ENCODE peak calls at places on chromosomes 16 and 17, in eight cellular contexts. Z is hepatocyte, A is AG04450, W is Panc1, B is PC-3, C is tibial artery, G is HCT116, Y is breast epithelium. D is an unnamed sample.

GRCh38 chr17:45790296-45790922 is 6.3 kb downstream of the CRHR1 start:
- DNase-seq in Z (no peak), A (no peak), W (no peak), B (peak; percentile 27), C (no peak), G (no peak), Y (peak; percentile 24), D (no peak)

GRCh38 chr17:50035421-50035879 is 20.5 kb upstream of the ITGA3 start:
- DNase-seq in Z (no peak), A (no peak), W (no peak), B (no peak), C (no peak), G (no peak), Y (no peak), D (no peak)

GRCh38 chr17:58956997-58957724 is 149.5 kb downstream of the TRIM37 start:
- DNase-seq in Z (no peak), A (no peak), W (no peak), B (peak; percentile 29), C (no peak), G (peak; percentile 6), Y (no peak), D (no peak)

GRCh38 chr17:40538019-40538935 is 27.0 kb downstream of the CCR7 start:
- DNase-seq in Z (no peak), A (no peak), W (no peak), B (no peak), C (peak; percentile 90), G (no peak), Y (peak; percentile 93), D (no peak)

GRCh38 chr17:16976686-16977550 is 5.0 kb upstream of the TNFRSF13B start:
- DNase-seq in Z (no peak), A (no peak), W (no peak), B (no peak), C (no peak), G (no peak), Y (no peak), D (no peak)

GRCh38 chr16:24906199-24906808 is 60.5 kb downstream of the SLC5A11 start:
- DNase-seq in Z (peak; percentile 38), A (no peak), W (no peak), B (peak; percentile 41), C (no peak), G (peak; percentile 19), Y (no peak), D (no peak)

GRCh38 chr17:17684901-17685774 is 3.9 kb downstream of the RAI1 start:
- DNase-seq in Z (no peak), A (no peak), W (no peak), B (no peak), C (no peak), G (no peak), Y (no peak), D (no peak)

GRCh38 chr16:11552445-11552844 is 34.3 kb downstream of the LITAF start:
- DNase-seq in Z (no peak), A (no peak), W (no peak), B (no peak), C (no peak), G (no peak), Y (no peak), D (no peak)

GRCh38 chr17:79887451-79887991 is 48.3 kb upstream of the CBX4 start:
- DNase-seq in Z (no peak), A (no peak), W (no peak), B (no peak), C (no peak), G (no peak), Y (no peak), D (no peak)

GRCh38 chr16:76653390-76654026 is 376.3 kb downstream of the CNTNAP4 start:
- DNase-seq in Z (peak; percentile 85), A (peak; percentile 4), W (peak; percentile 22), B (peak; percentile 68), C (no peak), G (no peak), Y (no peak), D (no peak)

GRCh38 chr16:79809376-79809775 is 208.8 kb upstream of the MAF start:
- DNase-seq in Z (no peak), A (no peak), W (no peak), B (no peak), C (no peak), G (no peak), Y (no peak), D (no peak)

DNA sequence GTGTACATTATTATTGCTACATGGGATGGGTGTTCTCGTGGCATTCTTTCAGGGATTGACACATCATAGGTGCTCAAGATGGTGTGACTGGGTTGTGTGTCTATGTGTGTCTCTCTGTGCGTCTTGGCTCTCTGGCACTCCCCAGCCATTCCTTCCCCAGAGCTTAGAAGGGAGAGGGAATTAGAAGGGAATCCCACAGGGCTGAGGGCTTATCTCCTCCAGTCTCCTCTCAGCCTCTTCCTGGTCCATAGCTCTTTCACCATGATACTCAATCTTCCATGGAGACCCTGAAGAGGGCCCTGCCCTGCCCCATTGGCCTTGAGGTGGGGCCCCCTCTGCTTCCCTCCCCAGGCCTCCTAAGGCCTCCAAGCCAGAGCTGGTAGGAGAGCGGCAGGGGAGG is 52.0 kb downstream of the MRM1 start:
- DNase-seq in Z (no peak), A (no peak), W (no peak), B (no peak), C (no peak), G (no peak), Y (no peak), D (no peak)
- H3K27me3 ChIP-seq in Z (peaks cover 34% of the 10 kb centered on the region), A (peaks cover 63% of the 10 kb centered on the region), W (no peaks in the 10 kb centered on the region), B (no peaks in the 10 kb centered on the region), C (no peaks in the 10 kb centered on the region), G (no peaks in the 10 kb centered on the region), Y (peaks cover 36% of the 10 kb centered on the region), D (peaks cover 10% of the 10 kb centered on the region)

GRCh38 chr17:56599093-56599492 is 5.6 kb downstream of the NOG start:
- DNase-seq in Z (no peak), A (no peak), W (no peak), B (no peak), C (no peak), G (no peak), Y (no peak), D (no peak)
- H3K27ac ChIP-seq in Z (no peak overlapping the region), A (no peak overlapping the region), W (no peak overlapping the region), B (no peak overlapping the region), C (no peak overlapping the region), G (no peak overlapping the region), Y (no peak overlapping the region), D (no peak overlapping the region)

GRCh38 chr17:63478814-63479494 is 2.1 kb downstream of the ACE start:
- DNase-seq in Z (peak; percentile 90), A (peak; percentile 74), W (peak; percentile 54), B (peak; percentile 97), C (peak; percentile 79), G (peak; percentile 93), Y (peak; percentile 68), D (peak; percentile 82)
- H3K4me3 ChIP-seq in Z (no peak overlapping the region), A (no peak overlapping the region), W (no peak overlapping the region), B (no peak overlapping the region), C (no peak overlapping the region), G (no peak overlapping the region), Y (no peak overlapping the region), D (no peak overlapping the region)

GRCh38 chr16:2471016-2471652 is at the start of gene NTN3:
- DNase-seq in Z (peak; percentile 84), A (no peak), W (no peak), B (peak; percentile 6), C (no peak), G (no peak), Y (no peak), D (no peak)
- H3K27me3 ChIP-seq in Z (peaks cover 8% of the 10 kb centered on the region), A (no peaks in the 10 kb centered on the region), W (no peaks in the 10 kb centered on the region), B (no peaks in the 10 kb centered on the region), C (peaks cover 6% of the 10 kb centered on the region), G (no peaks in the 10 kb centered on the region), Y (no peaks in the 10 kb centered on the region), D (peaks cover 2% of the 10 kb centered on the region)

DNA sequence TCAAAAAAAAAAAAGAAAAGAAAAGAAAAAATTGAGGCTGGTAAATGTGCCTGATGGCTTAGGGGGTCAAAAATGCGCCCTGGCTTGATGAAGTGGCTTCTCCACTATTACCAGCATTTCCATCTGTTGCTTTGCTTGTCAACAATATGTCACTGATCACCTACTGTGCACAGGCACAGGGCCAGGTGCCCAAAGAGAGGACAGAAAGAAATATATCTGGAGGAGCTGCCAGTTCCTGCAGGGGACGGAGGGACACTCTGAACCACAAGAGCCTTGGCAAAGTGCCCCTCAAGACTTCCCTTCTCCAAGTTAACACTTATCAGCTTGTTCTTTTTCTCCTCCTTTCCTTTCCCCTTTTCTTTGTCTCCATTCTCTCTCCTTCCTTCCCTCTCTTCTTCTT is 34.7 kb downstream of the GINS3 start:
- DNase-seq in Z (no peak), A (no peak), W (no peak), B (no peak), C (no peak), G (no peak), Y (no peak), D (no peak)
- H3K27ac ChIP-seq in Z (no peak overlapping the region), A (no peak overlapping the region), W (no peak overlapping the region), B (no peak overlapping the region), C (no peak overlapping the region), G (no peak overlapping the region), Y (no peak overlapping the region), D (peak overlapping the region; percentile 94)

GRCh38 chr16:72990003-72990521 is 57.9 kb downstream of the ZFHX3 start:
- DNase-seq in Z (peak; percentile 53), A (peak; percentile 20), W (no peak), B (peak; percentile 82), C (peak; percentile 96), G (peak; percentile 31), Y (peak; percentile 80), D (peak; percentile 93)
- H3K4me3 ChIP-seq in Z (no peak overlapping the region), A (peak overlapping the region; percentile 52), W (peak overlapping the region; percentile 8), B (peak overlapping the region; percentile 61), C (peak overlapping the region; percentile 41), G (peak overlapping the region; percentile 47), Y (peak overlapping the region; percentile 10), D (no peak overlapping the region)

DNA sequence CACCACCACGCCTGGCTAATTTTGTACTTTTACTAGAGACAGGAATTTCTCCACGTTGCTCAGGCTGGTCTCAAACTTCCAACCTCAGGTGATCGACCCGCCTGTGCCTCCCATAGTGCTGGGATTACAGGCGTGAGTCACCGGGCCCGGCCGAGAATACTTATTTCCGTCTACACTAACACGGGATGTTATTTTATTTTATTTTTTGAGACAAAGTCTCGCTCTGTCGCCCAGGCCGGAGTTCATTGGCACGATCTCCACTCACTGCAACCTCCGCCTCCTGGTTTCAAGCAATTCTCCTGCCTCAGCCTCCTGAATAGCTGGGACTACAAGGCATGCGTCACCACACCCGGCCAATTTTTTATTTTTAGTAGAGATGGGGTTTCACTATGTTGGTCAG is 9.5 kb upstream of the PDXDC1 start:
- DNase-seq in Z (no peak), A (no peak), W (no peak), B (no peak), C (peak; percentile 63), G (no peak), Y (no peak), D (no peak)
- H3K27me3 ChIP-seq in Z (peaks cover 8% of the 10 kb centered on the region), A (peaks cover 16% of the 10 kb centered on the region), W (no peaks in the 10 kb centered on the region), B (peaks cover 11% of the 10 kb centered on the region), C (no peaks in the 10 kb centered on the region), G (no peaks in the 10 kb centered on the region), Y (no peaks in the 10 kb centered on the region), D (no peaks in the 10 kb centered on the region)

GRCh38 chr16:88927010-88927409 is 50.0 kb downstream of the CBFA2T3 start:
- DNase-seq in Z (no peak), A (no peak), W (no peak), B (peak; percentile 47), C (no peak), G (peak; percentile 55), Y (no peak), D (no peak)
- H3K27ac ChIP-seq in Z (no peak overlapping the region), A (no peak overlapping the region), W (peak overlapping the region; percentile 83), B (no peak overlapping the region), C (no peak overlapping the region), G (peak overlapping the region; percentile 71), Y (no peak overlapping the region), D (no peak overlapping the region)